ENCODE peak calls at places on chromosomes 5 and 9, in four cellular contexts. O is IMR-90, A is neural crest cell, J is psoas muscle. D is an unnamed sample.

GRCh38 chr9:76161546-76161945 is 232.7 kb downstream of the RFK start:
- DNase-seq in A (no peak), O (peak; percentile 95), J (no peak), D (peak; percentile 42)

GRCh38 chr9:99549441-99549840 is 272.2 kb upstream of the NR4A3 start:
- DNase-seq in J (no peak), A (no peak), O (no peak), D (no peak)

GRCh38 chr5:127101533-127101932 is 28.2 kb upstream of the C5orf63 start:
- DNase-seq in J (no peak), A (no peak), O (no peak), D (no peak)

GRCh38 chr5:138937392-138938387 is 62.6 kb upstream of the LRRTM2 start:
- DNase-seq in J (peak; percentile 53), A (no peak), O (no peak), D (no peak)

GRCh38 chr5:143376195-143376772 is 27.2 kb downstream of the NR3C1 start:
- DNase-seq in J (no peak), A (no peak), O (no peak), D (no peak)

GRCh38 chr9:16509946-16510504 is 360.4 kb downstream of the BNC2 start:
- DNase-seq in A (no peak), O (peak; percentile 81), J (no peak), D (no peak)

GRCh38 chr5:107263387-107264003 is 407.2 kb downstream of the EFNA5 start:
- DNase-seq in O (no peak), J (no peak), A (no peak), D (no peak)

GRCh38 chr5:80931423-80931822 is 28.7 kb upstream of the RASGRF2 start:
- DNase-seq in J (no peak), A (no peak), O (no peak), D (no peak)

GRCh38 chr9:96071245-96072124 is 196.0 kb downstream of the ERCC6L2 start:
- DNase-seq in J (no peak), A (peak; percentile 28), O (peak; percentile 47), D (no peak)

GRCh38 chr9:77897292-77897691 is 134.3 kb downstream of the GNAQ start:
- DNase-seq in A (no peak), O (peak; percentile 15), J (no peak), D (no peak)

GRCh38 chr9:108212179-108212578 is 643.6 kb downstream of the ACTL7B start:
- DNase-seq in A (no peak), O (no peak), J (no peak), D (no peak)

GRCh38 chr9:89765211-89765610 is 160.4 kb downstream of the GADD45G start:
- DNase-seq in J (peak; percentile 4), O (no peak), A (no peak), D (no peak)

GRCh38 chr5:179615203-179615602 is 8.3 kb downstream of the HNRNPH1 start:
- DNase-seq in A (no peak), J (no peak), O (peak; percentile 51), D (no peak)

GRCh38 chr5:148846930-148847329 is 20.5 kb downstream of the ADRB2 start:
- DNase-seq in A (no peak), O (peak; percentile 74), J (no peak), D (no peak)

GRCh38 chr5:68533571-68534051 is 318.1 kb downstream of the PIK3R1 start:
- DNase-seq in A (no peak), J (no peak), O (no peak), D (no peak)

GRCh38 chr5:159752622-159753275 is 163.5 kb upstream of the ADRA1B start:
- DNase-seq in J (no peak), O (no peak), A (no peak), D (no peak)

GRCh38 chr9:86041331-86041741 is 58.0 kb downstream of the GOLM1 start:
- DNase-seq in O (peak; percentile 61), J (no peak), A (no peak), D (no peak)

GRCh38 chr9:112271466-112272098 is 61.8 kb downstream of the PTBP3 start:
- DNase-seq in A (no peak), O (peak; percentile 62), J (no peak), D (no peak)

GRCh38 chr5:123174916-123175481 is 86.0 kb downstream of the PRDM6 start:
- DNase-seq in A (no peak), O (no peak), J (no peak), D (no peak)
- TF ChIP-seq CTCF in A (no peak), O (no peak), J (no peak), D (no peak)

GRCh38 chr5:104412649-104413240 is 850.2 kb upstream of the NUDT12 start:
- DNase-seq in A (peak; percentile 2), J (no peak), O (peak; percentile 17), D (no peak)
- TF ChIP-seq CTCF in A (peak; percentile 62), J (peak; percentile 25), O (peak; percentile 28), D (peak; percentile 41)

GRCh38 chr9:81388831-81389230 is 300.5 kb downstream of the TLE1 start:
- DNase-seq in J (no peak), A (no peak), O (no peak), D (no peak)
- TF ChIP-seq CTCF in J (no peak), A (no peak), O (no peak), D (no peak)

DNA sequence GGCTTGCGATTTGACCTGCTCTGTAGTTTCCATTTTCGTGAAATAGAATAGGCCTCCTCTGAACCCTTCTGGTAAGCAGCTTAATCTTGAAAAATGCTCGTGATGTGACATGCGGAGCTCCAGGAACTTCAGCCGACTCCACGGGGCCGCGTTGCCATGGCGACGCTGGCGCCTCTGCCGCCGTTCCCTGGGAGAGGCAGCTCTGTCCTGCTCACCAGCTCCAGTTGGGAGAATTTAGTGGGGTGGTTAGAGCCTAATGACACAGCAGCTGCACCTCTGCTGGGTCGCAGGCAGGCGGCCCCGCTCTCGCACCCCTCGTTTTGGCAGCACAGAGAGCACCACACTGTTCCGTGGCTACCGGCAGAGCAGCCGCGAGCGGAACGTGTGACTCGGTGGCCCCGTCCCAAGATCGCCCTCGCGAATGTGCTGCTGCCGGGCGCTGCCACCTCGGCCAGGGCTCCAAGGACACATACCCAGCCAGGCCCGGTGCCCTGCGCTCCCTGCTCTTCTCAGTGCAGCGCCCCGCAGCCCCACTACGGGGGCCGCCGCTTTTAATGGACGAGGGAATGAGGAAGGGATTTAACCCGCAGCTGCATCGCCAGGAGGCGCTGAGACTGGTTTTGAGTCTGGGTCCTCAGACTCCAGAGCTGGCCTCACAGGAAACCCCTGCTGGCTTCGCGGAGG is 131.2 kb upstream of the LMX1B start:
- DNase-seq in A (peak; percentile 44), J (peak; percentile 72), O (peak; percentile 41), D (no peak)
- TF ChIP-seq CTCF in A (no peak), J (no peak), O (no peak), D (no peak)

GRCh38 chr5:135724475-135725065 is 109.9 kb upstream of the SLC25A48 start:
- DNase-seq in A (no peak), O (no peak), J (no peak), D (no peak)

DNA sequence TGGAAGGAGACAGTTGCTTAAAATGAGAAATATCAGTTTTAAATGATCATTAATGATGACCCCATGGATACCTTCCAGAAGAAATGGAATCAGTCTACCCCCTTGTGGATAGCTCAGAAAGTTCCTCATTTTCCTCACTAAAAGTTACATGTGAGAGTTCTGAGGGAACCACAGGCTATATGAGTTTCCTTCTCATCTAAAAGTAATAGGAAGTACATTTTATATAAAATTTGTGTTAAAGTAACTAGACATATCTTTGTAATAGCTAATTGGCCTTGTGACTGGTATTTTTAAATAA is 104.9 kb upstream of the SLC25A48 start:
- DNase-seq in O (no peak), A (no peak), J (no peak), D (no peak)
- TF ChIP-seq CTCF in O (peak; percentile 5), A (peak; percentile 62), J (peak; percentile 11), D (no peak)

GRCh38 chr9:122264360-122265264 is at the start of the genes MRRF and RBM18:
- DNase-seq in A (peak; percentile 82), O (peak; percentile 91), J (peak; percentile 95), D (peak; percentile 70)
- TF ChIP-seq CTCF in A (peak; percentile 21), O (peak; percentile 15), J (no peak), D (no peak)

GRCh38 chr9:14245901-14246525 is 67.9 kb downstream of the NFIB start:
- DNase-seq in A (no peak), J (no peak), O (peak; percentile 51), D (no peak)

GRCh38 chr9:14240491-14240890 is 73.5 kb downstream of the NFIB start:
- DNase-seq in J (no peak), A (no peak), O (peak; percentile 44), D (no peak)

GRCh38 chr9:14247577-14247976 is 66.4 kb downstream of the NFIB start:
- DNase-seq in O (no peak), J (no peak), A (no peak), D (no peak)

GRCh38 chr9:14246951-14247350 is 67.0 kb downstream of the NFIB start:
- DNase-seq in O (no peak), A (no peak), J (no peak), D (no peak)

GRCh38 chr9:14243514-14244042 is 70.4 kb downstream of the NFIB start:
- DNase-seq in O (peak; percentile 12), J (no peak), A (no peak), D (no peak)
- TF ChIP-seq CTCF in O (no peak), J (no peak), A (no peak), D (no peak)

DNA sequence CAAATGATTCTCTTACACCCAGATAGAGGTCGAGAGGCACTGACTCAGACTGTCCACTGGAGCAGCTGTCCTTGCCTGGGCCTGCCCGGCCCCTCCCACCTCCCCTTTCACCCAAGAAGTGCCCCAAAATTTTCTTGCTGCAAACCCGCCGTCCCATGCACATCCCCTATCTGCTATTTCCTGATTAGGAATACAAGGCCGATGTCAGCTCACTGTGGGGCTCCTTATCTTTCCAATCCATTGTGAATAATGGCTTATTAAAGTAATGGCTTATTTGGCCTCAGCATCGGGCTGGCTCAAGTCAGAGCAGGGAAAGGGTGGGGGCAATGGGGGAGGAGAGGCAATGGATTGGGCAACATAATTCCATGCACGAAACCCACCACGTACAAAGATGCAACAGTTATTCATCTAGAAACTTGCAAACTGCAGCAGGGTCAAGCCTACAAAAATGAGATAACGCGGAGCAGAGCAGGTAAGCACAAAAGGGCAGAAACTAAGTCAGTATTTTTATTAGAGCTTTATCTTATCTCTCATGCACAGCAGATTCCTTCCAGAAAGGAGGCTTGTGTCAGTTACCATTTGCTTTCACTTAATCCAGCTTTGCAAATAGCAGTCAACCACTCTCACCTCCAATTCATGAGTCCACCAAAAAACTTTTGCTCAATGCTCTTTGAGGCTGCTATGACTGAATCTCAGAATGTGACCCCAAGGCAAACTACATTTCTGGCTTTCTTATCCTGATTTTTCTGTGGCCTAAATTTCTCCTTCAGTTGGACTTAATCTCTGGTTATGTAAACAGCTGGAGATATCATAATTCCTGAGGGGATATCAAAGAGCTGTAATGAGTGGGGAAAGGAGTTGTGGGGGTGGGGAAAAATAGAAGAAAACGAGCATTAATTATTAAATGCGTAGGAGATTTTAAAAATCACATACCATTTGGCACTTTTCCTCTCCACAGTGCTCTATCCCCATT is 138.2 kb upstream of the OSMR start:
- DNase-seq in O (no peak), A (no peak), J (no peak), D (no peak)
- TF ChIP-seq CTCF in O (no peak), A (no peak), J (no peak), D (no peak)

D was measured in AG09319.